ENCODE peak calls at places on chromosomes 2 and 18, in seven cellular contexts. A is pancreas, R is fibroblast of mammary gland, S is right lobe of liver, D is dorsolateral prefrontal cortex, Q is AG04449, F is heart right ventricle. Y is an unnamed sample.

GRCh38 chr2:120429586-120430500 is 83.9 kb downstream of the INHBB start:
- DNase-seq in A (no peak), R (no peak), S (no peak), D (no peak), Q (no peak), F (no peak), Y (no peak)

GRCh38 chr18:22349966-22350365 is 67.7 kb downstream of the CTAGE1 start:
- DNase-seq in A (no peak), R (no peak), S (no peak), D (no peak), Q (no peak), F (no peak), Y (no peak)

GRCh38 chr2:9665903-9666302 is 35.1 kb upstream of the YWHAQ start:
- DNase-seq in A (no peak), R (peak), S (no peak), D (no peak), Q (peak), F (no peak), Y (peak)

GRCh38 chr18:75438891-75439290 is 11.4 kb upstream of the SMIM21 start:
- DNase-seq in A (no peak), R (peak), S (no peak), D (no peak), Q (peak), F (no peak), Y (no peak)

GRCh38 chr2:55923091-55923977 is at the start of gene EFEMP1:
- DNase-seq in A (peak), R (peak), S (peak), D (no peak), Q (no peak), F (peak), Y (peak)

GRCh38 chr2:104120144-104120543 is 733.8 kb upstream of the POU3F3 start:
- DNase-seq in A (no peak), R (no peak), S (no peak), D (no peak), Q (no peak), F (no peak), Y (no peak)

GRCh38 chr18:10892801-10893595 is 256.4 kb downstream of the PIEZO2 start:
- DNase-seq in A (no peak), R (peak), S (no peak), D (no peak), Q (no peak), F (no peak), Y (peak)

GRCh38 chr2:237687666-237688065 is 60.3 kb downstream of the LRRFIP1 start:
- DNase-seq in A (no peak), R (peak), S (peak), D (no peak), Q (peak), F (peak), Y (peak)

GRCh38 chr18:8800445-8800844 is 95.1 kb downstream of the MTCL1 start:
- DNase-seq in A (no peak), R (peak), S (no peak), D (no peak), Q (peak), F (no peak), Y (peak)

GRCh38 chr18:8627107-8627472 is 17.9 kb downstream of the RAB12 start:
- DNase-seq in A (no peak), R (no peak), S (no peak), D (peak), Q (no peak), F (peak), Y (no peak)

GRCh38 chr2:176150338-176151198 is 782 bp upstream of the HOXD4 start:
- DNase-seq in A (no peak), R (no peak), S (no peak), D (no peak), Q (no peak), F (no peak), Y (no peak)

GRCh38 chr2:43019536-43020183 is 206.7 kb downstream of the ZFP36L2 start:
- DNase-seq in A (no peak), R (no peak), S (no peak), D (no peak), Q (no peak), F (no peak), Y (no peak)

GRCh38 chr2:30915485-30915884 is 108.2 kb upstream of the CAPN13 start:
- DNase-seq in A (peak), R (no peak), S (peak), D (no peak), Q (no peak), F (peak), Y (peak)

GRCh38 chr2:229974271-229974670 is 52.0 kb downstream of the FBXO36 start:
- DNase-seq in A (no peak), R (peak), S (no peak), D (no peak), Q (peak), F (no peak), Y (peak)
- TF ChIP-seq CTCF in A (no peak), R (peak), S (no peak), D (no peak), Q (peak), F (no peak), Y (peak)

GRCh38 chr18:63730788-63731187 is 28.0 kb downstream of the SERPINB11 start:
- DNase-seq in A (no peak), R (no peak), S (no peak), D (no peak), Q (no peak), F (no peak), Y (no peak)
- H3K4me3 ChIP-seq in A (no peak), R (no peak), S (no peak), D (no peak), Q (no peak), F (no peak), Y (no peak)

DNA sequence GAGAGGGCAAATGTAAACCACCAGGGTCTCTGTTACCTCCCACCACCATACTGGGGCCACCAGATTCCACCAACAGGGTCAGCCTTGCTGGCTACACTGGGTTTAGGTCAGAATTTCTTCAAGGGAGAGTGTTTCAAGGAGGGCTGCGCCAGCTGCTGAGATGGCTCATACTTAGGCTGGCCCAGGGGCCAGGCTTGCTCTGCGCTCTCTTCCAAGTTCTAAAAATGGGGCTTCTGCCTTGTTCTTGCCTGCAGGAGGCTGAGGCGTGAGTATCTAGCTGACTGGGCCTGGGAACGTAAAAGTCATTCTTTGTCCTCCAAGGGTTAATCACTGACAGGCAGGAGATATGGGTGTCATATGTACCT is 28.1 kb downstream of the MRPL33 start:
- DNase-seq in A (no peak), R (no peak), S (no peak), D (no peak), Q (no peak), F (no peak), Y (no peak)
- TF ChIP-seq CTCF in A (no peak), R (peak), S (no peak), D (no peak), Q (no peak), F (no peak), Y (peak)

GRCh38 chr2:37318401-37318800 is 6.2 kb downstream of the PRKD3 start:
- DNase-seq in A (no peak), R (peak), S (no peak), D (no peak), Q (peak), F (no peak), Y (peak)
- H3K4me3 ChIP-seq in A (no peak), R (no peak), S (no peak), D (no peak), Q (no peak), F (no peak), Y (no peak)

DNA sequence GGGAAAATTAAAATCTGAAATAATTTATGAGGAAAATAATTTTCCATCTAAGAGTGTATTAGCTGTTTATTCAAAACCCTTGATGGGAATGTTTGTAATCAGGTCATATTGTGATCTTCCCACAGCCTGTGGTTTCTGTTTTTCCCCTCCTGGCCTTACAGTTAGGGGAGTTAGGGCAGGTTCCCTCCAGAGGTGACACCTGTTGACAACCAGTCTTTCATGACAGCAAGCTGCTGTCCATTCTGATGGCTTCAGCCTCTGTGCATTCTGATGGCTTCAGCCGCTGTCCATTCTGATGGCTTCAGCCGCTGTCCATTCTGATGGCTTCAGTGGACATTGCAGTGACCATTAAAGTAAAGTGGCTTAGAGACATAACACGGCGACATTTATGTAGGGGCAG is 328.2 kb downstream of the GBX2 start:
- DNase-seq in A (no peak), R (no peak), S (no peak), D (no peak), Q (no peak), F (no peak), Y (no peak)
- TF ChIP-seq CTCF in A (no peak), R (no peak), S (no peak), D (no peak), Q (no peak), F (no peak), Y (no peak)

DNA sequence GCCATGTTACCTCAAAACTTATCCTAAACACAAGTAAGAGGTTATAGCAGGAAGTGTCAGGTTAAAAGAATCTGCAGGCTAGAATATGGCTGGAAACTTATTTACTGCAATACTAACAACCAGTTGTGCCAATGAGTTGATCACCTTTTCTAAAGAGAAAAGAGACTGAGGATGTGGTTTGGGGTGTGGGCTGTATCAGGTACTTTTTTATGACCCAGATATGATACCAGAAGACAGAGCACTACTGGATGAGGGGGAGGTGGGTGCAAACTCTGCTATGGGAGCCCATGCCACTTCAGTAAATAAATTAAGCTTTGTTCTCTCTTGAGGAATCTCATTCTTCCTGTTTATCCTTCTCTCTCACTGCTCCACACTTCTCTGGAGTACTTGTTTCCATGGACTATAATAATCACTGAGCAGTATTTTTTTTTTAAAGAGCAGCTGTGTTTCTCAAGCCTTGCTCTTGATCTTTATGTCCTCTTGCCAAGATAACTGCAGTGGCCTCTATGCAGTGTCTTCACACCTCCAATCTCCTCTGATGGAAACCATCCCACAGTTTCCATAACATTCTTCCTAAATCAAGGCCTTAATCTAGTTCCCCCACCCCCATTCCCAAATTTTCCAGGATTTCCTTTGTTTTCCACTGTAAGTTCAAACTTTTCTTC is 51.2 kb upstream of the NOSTRIN start:
- DNase-seq in A (no peak), R (no peak), S (no peak), D (no peak), Q (no peak), F (no peak), Y (no peak)
- H3K4me3 ChIP-seq in A (no peak), R (no peak), S (no peak), D (no peak), Q (no peak), F (no peak), Y (no peak)

DNA sequence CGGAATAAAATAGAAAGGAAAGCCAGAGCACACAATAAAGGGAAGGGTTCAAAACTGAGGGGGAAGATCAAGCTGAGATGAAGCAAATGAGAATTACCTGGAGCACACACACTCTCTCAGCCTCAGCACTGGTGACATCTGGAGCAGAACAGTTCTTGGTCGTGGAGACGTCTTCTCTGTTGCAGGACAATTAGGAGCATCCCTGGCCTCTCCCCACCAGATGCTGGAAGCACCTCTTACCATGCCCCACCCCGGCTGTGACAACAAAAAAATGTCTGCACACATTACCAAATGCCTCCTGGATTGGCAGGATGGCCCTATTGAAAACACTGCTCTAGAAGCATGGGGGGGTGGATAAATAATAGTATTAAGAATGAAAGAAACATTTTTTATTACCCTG is 43.6 kb upstream of the MAP3K20 start:
- DNase-seq in A (no peak), R (no peak), S (no peak), D (no peak), Q (no peak), F (no peak), Y (no peak)
- TF ChIP-seq CTCF in A (no peak), R (no peak), S (no peak), D (no peak), Q (no peak), F (no peak), Y (no peak)